ENCODE peak calls at places on chromosomes 5 and 9, in six cellular contexts. Y is RPMI7951; K is stimulated activated CD4-positive, alpha-beta T cell treated with anti-CD3 and anti-CD28 coated beads, Interleukin-2, amount 100 ng/mL, for 48 hours; V is effector CD4-positive, alpha-beta T cell; I is Calu3; J is EH. L is an unnamed sample.

GRCh38 chr5:153998010-153998409 is 40.7 kb downstream of the FAM114A2 start:
- DNase-seq in Y (no peak), K (no peak), V (no peak), I (no peak), J (no peak), L (peak; percentile 41)

GRCh38 chr5:112933651-112934365 is 11.8 kb upstream of the REEP5 start:
- DNase-seq in Y (peak; percentile 45), K (no peak), V (no peak), I (no peak), J (peak; percentile 90), L (peak; percentile 36)

GRCh38 chr5:39100851-39101396 is 26.7 kb upstream of the RICTOR start:
- DNase-seq in Y (peak; percentile 92), K (no peak), V (no peak), I (peak; percentile 65), J (peak; percentile 98), L (peak; percentile 100)

GRCh38 chr9:127974002-127974768 is 6.6 kb downstream of the EEIG1 start:
- DNase-seq in Y (no peak), K (no peak), V (no peak), I (no peak), J (no peak), L (no peak)

GRCh38 chr5:1933364-1934055 is 50.8 kb upstream of the IRX4 start:
- DNase-seq in Y (no peak), K (no peak), V (no peak), I (no peak), J (no peak), L (no peak)

GRCh38 chr9:16029056-16029615 is 476.3 kb downstream of the CCDC171 start:
- DNase-seq in Y (peak; percentile 87), K (no peak), V (no peak), I (no peak), J (peak; percentile 68), L (no peak)

GRCh38 chr5:154288145-154288544 is 97.6 kb downstream of the GALNT10 start:
- DNase-seq in Y (no peak), K (no peak), V (no peak), I (peak; percentile 31), J (peak; percentile 68), L (no peak)

GRCh38 chr9:68711281-68711680 is 6.2 kb downstream of the PIP5K1B start:
- DNase-seq in Y (no peak), K (no peak), V (no peak), I (no peak), J (no peak), L (no peak)

GRCh38 chr5:10289353-10289752 is 18.3 kb downstream of the CMBL start:
- DNase-seq in Y (no peak), K (no peak), V (no peak), I (no peak), J (no peak), L (peak; percentile 75)

GRCh38 chr5:53882637-53883036 is 322.2 kb downstream of the NDUFS4 start:
- DNase-seq in Y (no peak), K (no peak), V (no peak), I (no peak), J (peak; percentile 65), L (no peak)

GRCh38 chr9:114894801-114895433 is 35.5 kb downstream of the TNFSF8 start:
- DNase-seq in Y (peak; percentile 94), K (no peak), V (no peak), I (peak; percentile 40), J (peak; percentile 97), L (peak; percentile 95)

GRCh38 chr9:88991066-88992030 is at the start of gene S1PR3:
- DNase-seq in Y (peak; percentile 51), K (peak; percentile 16), V (no peak), I (peak; percentile 15), J (peak; percentile 57), L (no peak)

GRCh38 chr5:57042524-57042931 is 90.6 kb upstream of the MIER3 start:
- DNase-seq in Y (no peak), K (no peak), V (no peak), I (no peak), J (no peak), L (no peak)

GRCh38 chr9:6498982-6499381 is 86.0 kb downstream of the UHRF2 start:
- DNase-seq in Y (peak; percentile 4), K (no peak), V (no peak), I (no peak), J (peak; percentile 48), L (peak; percentile 52)